ENCODE peak calls at places on chromosomes 2 and 18, in eight cellular contexts. Q, E, A, I, R, Y, D and J are unnamed samples.

GRCh38 chr18:37258131-37258530 is 307.5 kb downstream of the CELF4 start:
- DNase-seq in Q (no peak), E (no peak), A (no peak), I (no peak), R (no peak), Y (no peak), D (no peak), J (no peak)

GRCh38 chr18:58194028-58194427 is 150.0 kb downstream of the NEDD4L start:
- DNase-seq in Q (no peak), E (no peak), A (no peak), I (peak; percentile 91), R (no peak), Y (no peak), D (no peak), J (no peak)

GRCh38 chr18:79496978-79497637 is 101.4 kb downstream of the NFATC1 start:
- DNase-seq in Q (peak; percentile 51), E (peak; percentile 79), A (peak; percentile 73), I (no peak), R (peak; percentile 62), Y (no peak), D (no peak), J (peak; percentile 56)

GRCh38 chr2:218865999-218866398 is 6.4 kb downstream of the WNT6 start:
- DNase-seq in Q (no peak), E (no peak), A (no peak), I (peak; percentile 45), R (no peak), Y (no peak), D (no peak), J (no peak)

GRCh38 chr2:238169021-238169707 is 10.4 kb downstream of the ERFE start:
- DNase-seq in Q (peak; percentile 97), E (peak; percentile 94), A (peak; percentile 96), I (no peak), R (no peak), Y (peak; percentile 87), D (peak; percentile 85), J (peak; percentile 98)

GRCh38 chr2:149466635-149467034 is 120.9 kb downstream of the MMADHC start:
- DNase-seq in Q (no peak), E (no peak), A (no peak), I (no peak), R (no peak), Y (no peak), D (peak; percentile 50), J (no peak)

GRCh38 chr2:240421396-240421795 is 14.1 kb upstream of the GPC1 start:
- DNase-seq in Q (no peak), E (no peak), A (no peak), I (no peak), R (no peak), Y (no peak), D (no peak), J (no peak)

GRCh38 chr18:24656044-24656443 is 195.6 kb downstream of the HRH4 start:
- DNase-seq in Q (no peak), E (no peak), A (no peak), I (no peak), R (no peak), Y (no peak), D (no peak), J (no peak)

GRCh38 chr18:77208969-77209368 is 40.7 kb upstream of the GALR1 start:
- DNase-seq in Q (peak; percentile 84), E (peak; percentile 12), A (peak; percentile 83), I (no peak), R (peak; percentile 52), Y (peak; percentile 45), D (peak; percentile 25), J (peak; percentile 57)

GRCh38 chr18:63224574-63224973 is 95.0 kb downstream of the BCL2 start:
- DNase-seq in Q (no peak), E (no peak), A (no peak), I (no peak), R (no peak), Y (no peak), D (no peak), J (no peak)

GRCh38 chr2:40844353-40845277 is 392.7 kb upstream of the SLC8A1 start:
- DNase-seq in Q (peak; percentile 6), E (no peak), A (peak; percentile 5), I (peak; percentile 63), R (no peak), Y (peak; percentile 60), D (no peak), J (no peak)

GRCh38 chr2:163812926-163813520 is 77.2 kb upstream of the FIGN start:
- DNase-seq in Q (no peak), E (no peak), A (peak; percentile 18), I (no peak), R (no peak), Y (no peak), D (no peak), J (no peak)

GRCh38 chr2:104321800-104322164 is 532.1 kb upstream of the POU3F3 start:
- DNase-seq in Q (no peak), E (no peak), A (no peak), I (no peak), R (no peak), Y (no peak), D (no peak), J (no peak)

GRCh38 chr2:126778561-126779285 is 120.0 kb upstream of the TEX51 start:
- DNase-seq in Q (no peak), E (no peak), A (no peak), I (peak; percentile 66), R (no peak), Y (no peak), D (no peak), J (no peak)

GRCh38 chr2:144288428-144288827 is 231.5 kb downstream of the ZEB2 start:
- DNase-seq in Q (no peak), E (no peak), A (peak; percentile 5), I (no peak), R (no peak), Y (no peak), D (no peak), J (peak; percentile 13)

GRCh38 chr2:121130301-121130850 is 154.6 kb downstream of the TFCP2L1 start:
- DNase-seq in Q (no peak), E (no peak), A (no peak), I (no peak), R (no peak), Y (no peak), D (no peak), J (no peak)

GRCh38 chr2:226426292-226426736 is 373.3 kb downstream of the IRS1 start:
- DNase-seq in Q (peak; percentile 95), E (peak; percentile 94), A (peak; percentile 91), I (no peak), R (no peak), Y (peak; percentile 94), D (peak; percentile 88), J (peak; percentile 87)

DNA sequence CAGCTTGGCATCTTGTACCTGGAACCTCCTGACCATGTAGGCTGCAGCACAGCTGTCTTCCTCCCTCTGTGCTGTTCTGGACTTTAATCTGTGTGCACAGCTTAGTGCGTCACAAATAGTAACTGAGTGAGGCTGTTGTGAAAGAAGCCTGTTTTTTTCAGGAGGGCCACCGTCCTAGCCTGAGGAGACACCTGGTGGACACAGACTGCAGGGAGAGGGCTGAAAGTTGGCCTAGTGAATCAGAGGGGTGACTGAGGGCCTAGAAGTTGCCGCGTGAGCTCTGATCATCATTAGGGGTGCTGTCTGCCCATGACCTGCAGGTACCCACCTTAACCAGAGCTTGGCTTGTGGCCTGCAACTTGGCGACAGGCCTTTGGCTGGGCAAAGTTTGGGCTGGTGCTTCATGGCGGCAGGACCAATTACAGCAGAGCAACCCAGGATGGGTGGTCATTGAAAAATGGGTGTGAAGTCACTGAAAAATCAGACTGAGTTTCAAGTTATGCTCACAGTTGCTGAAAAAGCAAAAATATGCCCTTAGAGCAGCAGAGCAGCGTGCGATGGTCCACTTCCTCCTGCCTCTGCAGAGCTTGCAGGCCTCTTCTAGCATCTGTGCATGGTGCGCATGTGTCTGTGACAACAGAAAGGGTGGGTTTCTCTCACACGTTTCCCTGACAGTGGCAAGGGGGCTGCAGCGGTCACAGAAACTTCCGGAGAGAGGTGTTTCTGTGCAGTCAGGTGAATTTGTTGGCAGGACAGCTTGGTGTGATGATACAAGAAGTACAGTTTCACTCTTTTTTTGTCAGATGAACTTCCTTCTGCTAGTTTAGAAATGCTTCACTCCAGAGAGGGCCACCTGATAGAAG is 9.6 kb downstream of the GDF7 start:
- DNase-seq in Q (no peak), E (no peak), A (no peak), I (peak; percentile 61), R (no peak), Y (no peak), D (no peak), J (no peak)
- TF ChIP-seq CTCF in Q (no peak), E (no peak), A (no peak), I (peak; percentile 55), R (no peak), Y (no peak), D (no peak), J (no peak)

GRCh38 chr2:31433541-31433940 is 19.0 kb upstream of the XDH start:
- DNase-seq in Q (no peak), E (no peak), A (no peak), I (no peak), R (no peak), Y (no peak), D (no peak), J (no peak)

GRCh38 chr2:31429759-31430438 is 15.4 kb upstream of the XDH start:
- DNase-seq in Q (peak; percentile 64), E (no peak), A (peak; percentile 40), I (no peak), R (no peak), Y (peak; percentile 95), D (peak; percentile 20), J (peak; percentile 32)

GRCh38 chr2:31440764-31441163 is 26.2 kb upstream of the XDH start:
- DNase-seq in Q (peak; percentile 97), E (peak; percentile 97), A (peak; percentile 77), I (no peak), R (no peak), Y (peak; percentile 51), D (peak; percentile 91), J (peak; percentile 94)

GRCh38 chr2:31430439-31431165 is 16.1 kb upstream of the XDH start:
- DNase-seq in Q (no peak), E (no peak), A (no peak), I (no peak), R (no peak), Y (peak; percentile 39), D (no peak), J (peak; percentile 20)

DNA sequence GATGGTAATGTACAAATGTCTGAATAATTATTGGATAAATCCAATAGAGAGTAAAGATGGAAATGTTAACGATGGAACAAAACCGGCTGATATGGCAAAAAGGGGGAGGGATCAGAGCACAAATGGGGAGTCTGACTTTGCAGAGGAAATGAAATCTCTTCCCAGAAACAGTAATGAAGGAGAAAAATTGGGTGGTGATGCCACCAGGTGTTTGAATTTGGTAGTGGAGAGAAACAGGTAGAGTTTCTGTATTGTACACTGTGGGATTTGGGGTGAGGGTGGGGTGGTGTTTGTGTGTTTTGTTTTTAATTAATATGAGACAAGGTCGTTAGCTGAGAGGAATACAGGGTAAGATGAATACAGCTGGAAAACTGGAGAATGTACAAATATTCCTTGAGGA is 20.4 kb upstream of the XDH start:
- DNase-seq in Q (peak; percentile 24), E (no peak), A (no peak), I (no peak), R (no peak), Y (peak; percentile 55), D (peak; percentile 19), J (peak; percentile 17)
- TF ChIP-seq CTCF in Q (peak; percentile 44), E (peak; percentile 47), A (peak; percentile 37), I (peak; percentile 55), R (no peak), Y (peak; percentile 38), D (peak; percentile 75), J (peak; percentile 28)

GRCh38 chr2:43226558-43226954 is at the start of gene ZFP36L2:
- DNase-seq in Q (peak; percentile 90), E (peak; percentile 96), A (peak; percentile 97), I (peak; percentile 95), R (peak; percentile 96), Y (peak; percentile 95), D (peak; percentile 92), J (peak; percentile 94)
- TF ChIP-seq CTCF in Q (no peak), E (peak; percentile 8), A (no peak), I (no peak), R (peak; percentile 13), Y (no peak), D (no peak), J (no peak)

GRCh38 chr2:189702071-189702470 is 27.6 kb downstream of the ANKAR start:
- DNase-seq in Q (peak; percentile 11), E (no peak), A (peak; percentile 12), I (no peak), R (no peak), Y (no peak), D (peak; percentile 7), J (no peak)
- TF ChIP-seq CTCF in Q (no peak), E (peak; percentile 16), A (peak; percentile 27), I (peak; percentile 68), R (no peak), Y (no peak), D (peak; percentile 64), J (peak; percentile 7)